ENCODE peak calls at places on chromosomes 7 and 10, in ten cellular contexts. One of them, this sample, is unnamed.

GRCh38 chr7:131945948-131946525 is 389.6 kb upstream of the PODXL start:
- DNase-seq in mammary epithelial cell: no peak
- DNase-seq in heart right ventricle: no peak
- DNase-seq in breast epithelium: no peak
- DNase-seq in keratinocyte: no peak
- DNase-seq in neuronal stem cell: no peak
- DNase-seq in SK-N-SH: peak; percentile 40
- DNase-seq in GM06990: no peak
- DNase-seq in uterus: no peak
- DNase-seq in pancreas: no peak
- DNase-seq in this sample: no peak

GRCh38 chr10:77756319-77757232 is 119.0 kb upstream of the KCNMA1 start:
- DNase-seq in mammary epithelial cell: peak; percentile 33
- DNase-seq in heart right ventricle: no peak
- DNase-seq in breast epithelium: no peak
- DNase-seq in keratinocyte: no peak
- DNase-seq in neuronal stem cell: peak; percentile 27
- DNase-seq in SK-N-SH: peak; percentile 65
- DNase-seq in GM06990: no peak
- DNase-seq in uterus: no peak
- DNase-seq in pancreas: peak; percentile 21
- DNase-seq in this sample: no peak

GRCh38 chr7:44914992-44915607 is 29.8 kb upstream of the PURB start:
- DNase-seq in mammary epithelial cell: no peak
- DNase-seq in heart right ventricle: no peak
- DNase-seq in breast epithelium: no peak
- DNase-seq in keratinocyte: no peak
- DNase-seq in neuronal stem cell: no peak
- DNase-seq in SK-N-SH: no peak
- DNase-seq in GM06990: peak; percentile 28
- DNase-seq in uterus: no peak
- DNase-seq in pancreas: no peak
- DNase-seq in this sample: no peak

GRCh38 chr7:108201766-108202165 is 71.6 kb upstream of the LAMB4 start:
- DNase-seq in mammary epithelial cell: no peak
- DNase-seq in heart right ventricle: no peak
- DNase-seq in breast epithelium: no peak
- DNase-seq in keratinocyte: no peak
- DNase-seq in neuronal stem cell: no peak
- DNase-seq in SK-N-SH: no peak
- DNase-seq in GM06990: no peak
- DNase-seq in uterus: no peak
- DNase-seq in pancreas: no peak
- DNase-seq in this sample: no peak

GRCh38 chr10:767211-767610 is 77.7 kb upstream of the DIP2C start:
- DNase-seq in mammary epithelial cell: no peak
- DNase-seq in heart right ventricle: no peak
- DNase-seq in breast epithelium: no peak
- DNase-seq in keratinocyte: no peak
- DNase-seq in neuronal stem cell: no peak
- DNase-seq in SK-N-SH: no peak
- DNase-seq in GM06990: no peak
- DNase-seq in uterus: no peak
- DNase-seq in pancreas: peak; percentile 59
- DNase-seq in this sample: no peak

GRCh38 chr7:92306153-92306552 is 60.4 kb downstream of the ANKIB1 start:
- DNase-seq in mammary epithelial cell: peak; percentile 43
- DNase-seq in heart right ventricle: no peak
- DNase-seq in breast epithelium: no peak
- DNase-seq in keratinocyte: no peak
- DNase-seq in neuronal stem cell: no peak
- DNase-seq in SK-N-SH: no peak
- DNase-seq in GM06990: no peak
- DNase-seq in uterus: no peak
- DNase-seq in pancreas: no peak
- DNase-seq in this sample: no peak

GRCh38 chr7:40717242-40717641 is 582.4 kb downstream of the SUGCT start:
- DNase-seq in mammary epithelial cell: peak; percentile 93
- DNase-seq in heart right ventricle: peak; percentile 66
- DNase-seq in breast epithelium: peak; percentile 52
- DNase-seq in keratinocyte: peak; percentile 81
- DNase-seq in neuronal stem cell: peak; percentile 36
- DNase-seq in SK-N-SH: peak; percentile 51
- DNase-seq in GM06990: peak; percentile 53
- DNase-seq in uterus: peak; percentile 57
- DNase-seq in pancreas: peak; percentile 71
- DNase-seq in this sample: peak; percentile 37

GRCh38 chr10:75003891-75004290 is 107.6 kb upstream of the SAMD8 start:
- DNase-seq in mammary epithelial cell: no peak
- DNase-seq in heart right ventricle: no peak
- DNase-seq in breast epithelium: no peak
- DNase-seq in keratinocyte: no peak
- DNase-seq in neuronal stem cell: no peak
- DNase-seq in SK-N-SH: no peak
- DNase-seq in GM06990: no peak
- DNase-seq in uterus: no peak
- DNase-seq in pancreas: no peak
- DNase-seq in this sample: no peak

GRCh38 chr7:115689941-115690340 is 340.6 kb downstream of the TFEC start:
- DNase-seq in mammary epithelial cell: no peak
- DNase-seq in heart right ventricle: no peak
- DNase-seq in breast epithelium: no peak
- DNase-seq in keratinocyte: no peak
- DNase-seq in neuronal stem cell: no peak
- DNase-seq in SK-N-SH: no peak
- DNase-seq in GM06990: no peak
- DNase-seq in uterus: no peak
- DNase-seq in pancreas: no peak
- DNase-seq in this sample: no peak

GRCh38 chr7:116779921-116780320 is 82.5 kb upstream of the CAPZA2 start:
- DNase-seq in mammary epithelial cell: no peak
- DNase-seq in heart right ventricle: no peak
- DNase-seq in breast epithelium: no peak
- DNase-seq in keratinocyte: no peak
- DNase-seq in neuronal stem cell: no peak
- DNase-seq in SK-N-SH: no peak
- DNase-seq in GM06990: no peak
- DNase-seq in uterus: no peak
- DNase-seq in pancreas: no peak
- DNase-seq in this sample: no peak

GRCh38 chr7:18570890-18571478 is 75.4 kb downstream of the HDAC9 start:
- DNase-seq in mammary epithelial cell: peak; percentile 22
- DNase-seq in heart right ventricle: no peak
- DNase-seq in breast epithelium: no peak
- DNase-seq in keratinocyte: no peak
- DNase-seq in neuronal stem cell: no peak
- DNase-seq in SK-N-SH: peak; percentile 65
- DNase-seq in GM06990: no peak
- DNase-seq in uterus: no peak
- DNase-seq in pancreas: no peak
- DNase-seq in this sample: no peak

GRCh38 chr7:96097802-96098201 is 224.1 kb downstream of the SLC25A13 start:
- DNase-seq in mammary epithelial cell: no peak
- DNase-seq in heart right ventricle: no peak
- DNase-seq in breast epithelium: no peak
- DNase-seq in keratinocyte: no peak
- DNase-seq in neuronal stem cell: no peak
- DNase-seq in SK-N-SH: no peak
- DNase-seq in GM06990: no peak
- DNase-seq in uterus: no peak
- DNase-seq in pancreas: no peak
- DNase-seq in this sample: no peak

GRCh38 chr10:110824152-110824441 is 47.6 kb upstream of the PDCD4 start:
- DNase-seq in mammary epithelial cell: no peak
- DNase-seq in heart right ventricle: no peak
- DNase-seq in breast epithelium: no peak
- DNase-seq in keratinocyte: no peak
- DNase-seq in neuronal stem cell: no peak
- DNase-seq in SK-N-SH: no peak
- DNase-seq in GM06990: no peak
- DNase-seq in uterus: no peak
- DNase-seq in pancreas: no peak
- DNase-seq in this sample: no peak

GRCh38 chr7:123656544-123657303 is 1.1 kb downstream of the LMOD2 start:
- DNase-seq in mammary epithelial cell: no peak
- DNase-seq in heart right ventricle: no peak
- DNase-seq in breast epithelium: no peak
- DNase-seq in keratinocyte: no peak
- DNase-seq in neuronal stem cell: no peak
- DNase-seq in SK-N-SH: no peak
- DNase-seq in GM06990: no peak
- DNase-seq in uterus: no peak
- DNase-seq in pancreas: no peak
- DNase-seq in this sample: no peak

GRCh38 chr10:97117372-97117771 is 68.4 kb downstream of the SLIT1 start:
- DNase-seq in mammary epithelial cell: peak; percentile 10
- DNase-seq in heart right ventricle: no peak
- DNase-seq in breast epithelium: no peak
- DNase-seq in keratinocyte: no peak
- DNase-seq in neuronal stem cell: no peak
- DNase-seq in SK-N-SH: no peak
- DNase-seq in GM06990: no peak
- DNase-seq in uterus: no peak
- DNase-seq in pancreas: no peak
- DNase-seq in this sample: no peak

GRCh38 chr10:90862908-90863514 is 5.2 kb upstream of the HTR7 start:
- DNase-seq in mammary epithelial cell: peak; percentile 35
- DNase-seq in heart right ventricle: no peak
- DNase-seq in breast epithelium: no peak
- DNase-seq in keratinocyte: no peak
- DNase-seq in neuronal stem cell: no peak
- DNase-seq in SK-N-SH: peak; percentile 43
- DNase-seq in GM06990: no peak
- DNase-seq in uterus: no peak
- DNase-seq in pancreas: no peak
- DNase-seq in this sample: no peak

GRCh38 chr7:121369462-121369861 is 26.6 kb downstream of the FAM3C start:
- DNase-seq in mammary epithelial cell: no peak
- DNase-seq in heart right ventricle: no peak
- DNase-seq in breast epithelium: no peak
- DNase-seq in keratinocyte: no peak
- DNase-seq in neuronal stem cell: no peak
- DNase-seq in SK-N-SH: no peak
- DNase-seq in GM06990: no peak
- DNase-seq in uterus: no peak
- DNase-seq in pancreas: no peak
- DNase-seq in this sample: no peak

GRCh38 chr7:68107256-68107655 is 1110.6 kb downstream of the TYW1 start:
- DNase-seq in mammary epithelial cell: no peak
- DNase-seq in heart right ventricle: no peak
- DNase-seq in breast epithelium: no peak
- DNase-seq in keratinocyte: no peak
- DNase-seq in neuronal stem cell: no peak
- DNase-seq in SK-N-SH: peak; percentile 49
- DNase-seq in GM06990: no peak
- DNase-seq in uterus: no peak
- DNase-seq in pancreas: no peak
- DNase-seq in this sample: no peak

GRCh38 chr10:97533888-97534287 is 35.2 kb downstream of the UBTD1 start:
- DNase-seq in mammary epithelial cell: no peak
- DNase-seq in heart right ventricle: no peak
- DNase-seq in breast epithelium: no peak
- DNase-seq in keratinocyte: no peak
- DNase-seq in neuronal stem cell: no peak
- DNase-seq in SK-N-SH: no peak
- DNase-seq in GM06990: no peak
- DNase-seq in uterus: no peak
- DNase-seq in pancreas: no peak
- DNase-seq in this sample: no peak

GRCh38 chr10:113452146-113452545 is 100.7 kb upstream of the HABP2 start:
- DNase-seq in mammary epithelial cell: no peak
- DNase-seq in heart right ventricle: no peak
- DNase-seq in breast epithelium: no peak
- DNase-seq in keratinocyte: no peak
- DNase-seq in neuronal stem cell: no peak
- DNase-seq in SK-N-SH: no peak
- DNase-seq in GM06990: no peak
- DNase-seq in uterus: no peak
- DNase-seq in pancreas: no peak
- DNase-seq in this sample: no peak
- H3K27me3 ChIP-seq in mammary epithelial cell: no peaks in the 10 kb centered on the region
- H3K27me3 ChIP-seq in heart right ventricle: peaks cover 22% of the 10 kb centered on the region
- H3K27me3 ChIP-seq in breast epithelium: no peaks in the 10 kb centered on the region
- H3K27me3 ChIP-seq in keratinocyte: no peaks in the 10 kb centered on the region
- H3K27me3 ChIP-seq in neuronal stem cell: no peaks in the 10 kb centered on the region
- H3K27me3 ChIP-seq in SK-N-SH: no peaks in the 10 kb centered on the region
- H3K27me3 ChIP-seq in GM06990: peaks cover 1% of the 10 kb centered on the region
- H3K27me3 ChIP-seq in uterus: peaks cover 5% of the 10 kb centered on the region
- H3K27me3 ChIP-seq in pancreas: no peaks in the 10 kb centered on the region
- H3K27me3 ChIP-seq in this sample: no peaks in the 10 kb centered on the region

GRCh38 chr7:157603716-157604115 is 266.9 kb downstream of the DNAJB6 start:
- DNase-seq in mammary epithelial cell: no peak
- DNase-seq in heart right ventricle: no peak
- DNase-seq in breast epithelium: no peak
- DNase-seq in keratinocyte: no peak
- DNase-seq in neuronal stem cell: no peak
- DNase-seq in SK-N-SH: no peak
- DNase-seq in GM06990: no peak
- DNase-seq in uterus: no peak
- DNase-seq in pancreas: no peak
- DNase-seq in this sample: no peak
- H3K27me3 ChIP-seq in mammary epithelial cell: no peaks in the 10 kb centered on the region
- H3K27me3 ChIP-seq in heart right ventricle: peaks cover 6% of the 10 kb centered on the region
- H3K27me3 ChIP-seq in breast epithelium: peaks cover 16% of the 10 kb centered on the region
- H3K27me3 ChIP-seq in keratinocyte: no peaks in the 10 kb centered on the region
- H3K27me3 ChIP-seq in neuronal stem cell: no peaks in the 10 kb centered on the region
- H3K27me3 ChIP-seq in SK-N-SH: no peaks in the 10 kb centered on the region
- H3K27me3 ChIP-seq in GM06990: no peaks in the 10 kb centered on the region
- H3K27me3 ChIP-seq in uterus: no peaks in the 10 kb centered on the region
- H3K27me3 ChIP-seq in pancreas: no peaks in the 10 kb centered on the region
- H3K27me3 ChIP-seq in this sample: no peaks in the 10 kb centered on the region

GRCh38 chr7:27098493-27099223 is 2.9 kb upstream of the HOXA1 start:
- DNase-seq in mammary epithelial cell: peak; percentile 67
- DNase-seq in heart right ventricle: no peak
- DNase-seq in breast epithelium: no peak
- DNase-seq in keratinocyte: no peak
- DNase-seq in neuronal stem cell: peak; percentile 42
- DNase-seq in SK-N-SH: no peak
- DNase-seq in GM06990: no peak
- DNase-seq in uterus: peak; percentile 64
- DNase-seq in pancreas: peak; percentile 15
- DNase-seq in this sample: no peak
- H3K27me3 ChIP-seq in mammary epithelial cell: no peaks in the 10 kb centered on the region
- H3K27me3 ChIP-seq in heart right ventricle: peaks cover 100% of the 10 kb centered on the region
- H3K27me3 ChIP-seq in breast epithelium: no peaks in the 10 kb centered on the region
- H3K27me3 ChIP-seq in keratinocyte: no peaks in the 10 kb centered on the region
- H3K27me3 ChIP-seq in neuronal stem cell: peaks cover 61% of the 10 kb centered on the region
- H3K27me3 ChIP-seq in SK-N-SH: peaks cover 97% of the 10 kb centered on the region
- H3K27me3 ChIP-seq in GM06990: no peaks in the 10 kb centered on the region
- H3K27me3 ChIP-seq in uterus: no peaks in the 10 kb centered on the region
- H3K27me3 ChIP-seq in pancreas: peaks cover 12% of the 10 kb centered on the region
- H3K27me3 ChIP-seq in this sample: no peaks in the 10 kb centered on the region

DNA sequence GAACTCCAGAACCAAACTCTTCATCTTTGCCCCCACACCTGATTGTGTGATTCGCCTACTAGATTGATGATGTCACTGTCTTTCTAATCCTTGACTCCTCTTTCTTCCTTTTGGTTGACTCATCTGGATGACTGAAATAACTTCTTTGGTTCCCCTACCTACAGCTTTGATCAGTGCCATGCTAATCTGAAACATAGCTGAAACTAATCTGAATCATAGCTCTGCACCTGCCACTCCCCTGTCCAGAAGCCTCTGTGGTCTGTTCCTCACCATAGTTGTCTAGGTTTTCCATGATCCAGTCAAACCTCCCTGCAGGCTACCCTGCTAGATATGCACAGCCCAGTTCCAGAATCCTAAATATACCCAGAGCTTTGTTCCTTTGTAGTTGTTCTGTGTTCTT is 51.9 kb downstream of the ZNF365 start:
- DNase-seq in mammary epithelial cell: peak; percentile 97
- DNase-seq in heart right ventricle: no peak
- DNase-seq in breast epithelium: no peak
- DNase-seq in keratinocyte: peak; percentile 71
- DNase-seq in neuronal stem cell: no peak
- DNase-seq in SK-N-SH: no peak
- DNase-seq in GM06990: no peak
- DNase-seq in uterus: no peak
- DNase-seq in pancreas: no peak
- DNase-seq in this sample: no peak
- H3K27me3 ChIP-seq in mammary epithelial cell: no peaks in the 10 kb centered on the region
- H3K27me3 ChIP-seq in heart right ventricle: peaks cover 4% of the 10 kb centered on the region
- H3K27me3 ChIP-seq in breast epithelium: no peaks in the 10 kb centered on the region
- H3K27me3 ChIP-seq in keratinocyte: no peaks in the 10 kb centered on the region
- H3K27me3 ChIP-seq in neuronal stem cell: no peaks in the 10 kb centered on the region
- H3K27me3 ChIP-seq in SK-N-SH: no peaks in the 10 kb centered on the region
- H3K27me3 ChIP-seq in GM06990: no peaks in the 10 kb centered on the region
- H3K27me3 ChIP-seq in uterus: no peaks in the 10 kb centered on the region
- H3K27me3 ChIP-seq in pancreas: no peaks in the 10 kb centered on the region
- H3K27me3 ChIP-seq in this sample: no peaks in the 10 kb centered on the region